ENCODE peak calls at places on chromosome 6, in five cellular contexts. One of them, this sample, is unnamed.

GRCh38 chr6:53484409-53485280 is 60.3 kb downstream of the GCLC start:
- DNase-seq in lower leg skin: peak; percentile 84
- DNase-seq in adipocyte: peak; percentile 92
- DNase-seq in colonic mucosa: peak; percentile 83
- DNase-seq in HL-60: no peak
- DNase-seq in this sample: peak; percentile 7

GRCh38 chr6:142839686-142840040 is 105.3 kb downstream of the HIVEP2 start:
- DNase-seq in lower leg skin: no peak
- DNase-seq in adipocyte: no peak
- DNase-seq in colonic mucosa: no peak
- DNase-seq in HL-60: no peak
- DNase-seq in this sample: no peak

GRCh38 chr6:155493694-155494143 is 38.1 kb upstream of the NOX3 start:
- DNase-seq in lower leg skin: peak; percentile 56
- DNase-seq in adipocyte: peak; percentile 98
- DNase-seq in colonic mucosa: peak; percentile 28
- DNase-seq in HL-60: peak; percentile 4
- DNase-seq in this sample: no peak

GRCh38 chr6:30178837-30179236 is 15.5 kb downstream of the TRIM15 start:
- DNase-seq in lower leg skin: no peak
- DNase-seq in adipocyte: no peak
- DNase-seq in colonic mucosa: no peak
- DNase-seq in HL-60: no peak
- DNase-seq in this sample: no peak

GRCh38 chr6:140774080-140774505 is 1358.6 kb upstream of the GJE1 start:
- DNase-seq in lower leg skin: no peak
- DNase-seq in adipocyte: peak; percentile 75
- DNase-seq in colonic mucosa: no peak
- DNase-seq in HL-60: no peak
- DNase-seq in this sample: no peak

GRCh38 chr6:11551053-11551452 is 13.5 kb downstream of the TMEM170B start:
- DNase-seq in lower leg skin: no peak
- DNase-seq in adipocyte: no peak
- DNase-seq in colonic mucosa: no peak
- DNase-seq in HL-60: no peak
- DNase-seq in this sample: no peak

GRCh38 chr6:134175532-134176282 is 123.3 kb upstream of the SLC2A12 start:
- DNase-seq in lower leg skin: peak; percentile 63
- DNase-seq in adipocyte: peak; percentile 84
- DNase-seq in colonic mucosa: peak; percentile 66
- DNase-seq in HL-60: no peak
- DNase-seq in this sample: peak; percentile 46

GRCh38 chr6:2953098-2953497 is 18.3 kb downstream of the SERPINB6 start:
- DNase-seq in lower leg skin: no peak
- DNase-seq in adipocyte: no peak
- DNase-seq in colonic mucosa: no peak
- DNase-seq in HL-60: no peak
- DNase-seq in this sample: no peak

GRCh38 chr6:116461563-116462507 is 660 bp downstream of the CALHM6 start:
- DNase-seq in lower leg skin: no peak
- DNase-seq in adipocyte: peak; percentile 73
- DNase-seq in colonic mucosa: peak; percentile 32
- DNase-seq in HL-60: no peak
- DNase-seq in this sample: no peak

GRCh38 chr6:16901777-16902176 is 140.5 kb upstream of the ATXN1 start:
- DNase-seq in lower leg skin: peak; percentile 66
- DNase-seq in adipocyte: peak; percentile 79
- DNase-seq in colonic mucosa: peak; percentile 25
- DNase-seq in HL-60: no peak
- DNase-seq in this sample: no peak

GRCh38 chr6:26501482-26501986 is 1.4 kb downstream of the BTN1A1 start:
- DNase-seq in lower leg skin: peak; percentile 18
- DNase-seq in adipocyte: peak; percentile 36
- DNase-seq in colonic mucosa: no peak
- DNase-seq in HL-60: no peak
- DNase-seq in this sample: no peak

GRCh38 chr6:33080127-33081089 is 4.6 kb downstream of the HLA-DPB1 start:
- DNase-seq in lower leg skin: no peak
- DNase-seq in adipocyte: peak; percentile 48
- DNase-seq in colonic mucosa: peak; percentile 34
- DNase-seq in HL-60: no peak
- DNase-seq in this sample: no peak

GRCh38 chr6:109336221-109336955 is 45.9 kb downstream of the CD164 start:
- DNase-seq in lower leg skin: no peak
- DNase-seq in adipocyte: peak; percentile 6
- DNase-seq in colonic mucosa: peak; percentile 86
- DNase-seq in HL-60: no peak
- DNase-seq in this sample: no peak

GRCh38 chr6:106084106-106084963 is 1.8 kb upstream of the PRDM1 start:
- DNase-seq in lower leg skin: no peak
- DNase-seq in adipocyte: peak; percentile 85
- DNase-seq in colonic mucosa: peak; percentile 46
- DNase-seq in HL-60: peak; percentile 87
- DNase-seq in this sample: no peak

GRCh38 chr6:82751718-82752117 is 313.9 kb downstream of the UBE3D start:
- DNase-seq in lower leg skin: no peak
- DNase-seq in adipocyte: no peak
- DNase-seq in colonic mucosa: no peak
- DNase-seq in HL-60: no peak
- DNase-seq in this sample: no peak
- H3K4me3 ChIP-seq in lower leg skin: no peak overlapping the region
- H3K4me3 ChIP-seq in adipocyte: no peak overlapping the region
- H3K4me3 ChIP-seq in colonic mucosa: no peak overlapping the region
- H3K4me3 ChIP-seq in HL-60: no peak overlapping the region
- H3K4me3 ChIP-seq in this sample: no peak overlapping the region

GRCh38 chr6:146912730-146913680 is 291.2 kb upstream of the STXBP5 start:
- DNase-seq in lower leg skin: no peak
- DNase-seq in adipocyte: peak; percentile 46
- DNase-seq in colonic mucosa: no peak
- DNase-seq in HL-60: peak; percentile 22
- DNase-seq in this sample: no peak
- H3K4me3 ChIP-seq in lower leg skin: no peak overlapping the region
- H3K4me3 ChIP-seq in adipocyte: peak overlapping the region; percentile 78
- H3K4me3 ChIP-seq in colonic mucosa: no peak overlapping the region
- H3K4me3 ChIP-seq in HL-60: no peak overlapping the region
- H3K4me3 ChIP-seq in this sample: no peak overlapping the region

DNA sequence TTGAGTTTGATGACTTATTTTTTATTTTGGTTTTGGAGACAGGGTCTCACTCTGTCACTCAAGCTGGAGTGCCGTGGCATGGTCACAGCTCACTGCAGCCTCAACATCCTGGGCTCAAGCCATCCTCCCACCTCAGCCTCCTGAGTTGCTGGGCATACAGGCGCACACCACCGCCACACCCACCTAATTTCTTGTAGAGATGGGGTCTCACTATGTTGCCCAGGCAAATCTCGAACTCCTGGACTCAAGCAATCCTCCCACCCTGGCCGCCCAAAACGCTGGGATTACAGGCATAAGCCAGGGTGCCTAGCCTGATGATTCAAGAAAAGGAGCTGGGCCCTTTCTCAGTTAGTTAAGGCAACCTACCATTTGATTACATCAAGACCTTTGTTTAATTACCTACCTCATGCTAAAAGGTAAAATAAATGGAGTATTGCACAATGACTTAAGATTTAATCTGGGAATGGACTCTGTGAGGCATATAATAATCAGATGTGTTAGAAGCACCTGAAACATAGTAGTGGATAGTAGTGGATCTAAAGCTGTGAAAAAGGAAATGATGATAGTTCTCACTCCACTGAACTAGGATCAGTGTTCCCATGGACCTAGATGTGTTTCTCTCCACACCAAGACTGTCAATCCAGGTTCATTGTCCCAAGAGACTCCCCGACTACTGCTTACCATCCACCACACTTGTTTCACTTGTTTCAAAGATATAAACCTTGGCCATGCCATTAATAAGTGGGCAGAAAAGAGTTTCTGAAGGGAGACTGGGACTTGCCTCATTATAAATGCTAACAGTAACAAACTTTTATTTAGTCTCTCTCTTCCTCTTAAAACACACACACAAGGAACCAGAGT is 2.1 kb downstream of the TNFRSF21 start:
- DNase-seq in lower leg skin: no peak
- DNase-seq in adipocyte: no peak
- DNase-seq in colonic mucosa: no peak
- DNase-seq in HL-60: no peak
- DNase-seq in this sample: no peak
- H3K4me3 ChIP-seq in lower leg skin: no peak overlapping the region
- H3K4me3 ChIP-seq in adipocyte: peak overlapping the region; percentile 93
- H3K4me3 ChIP-seq in colonic mucosa: peak overlapping the region; percentile 88
- H3K4me3 ChIP-seq in HL-60: no peak overlapping the region
- H3K4me3 ChIP-seq in this sample: peak overlapping the region; percentile 81

DNA sequence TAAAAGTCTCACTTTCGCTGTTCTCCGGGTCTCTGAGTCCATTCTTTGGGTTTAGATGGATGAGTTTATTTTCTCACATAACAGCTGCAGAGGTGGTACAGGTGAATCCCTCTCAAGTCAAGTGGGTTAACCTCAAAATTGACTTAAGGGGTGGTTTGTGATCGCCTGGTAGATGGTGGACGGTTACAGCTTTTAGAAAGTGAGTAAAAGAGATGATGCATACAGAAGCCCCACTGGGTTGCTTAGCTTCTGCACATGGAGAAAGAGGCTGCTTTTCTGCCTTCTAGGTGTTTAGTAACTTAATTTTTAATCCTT is 146.7 kb downstream of the TRIM27 start:
- DNase-seq in lower leg skin: no peak
- DNase-seq in adipocyte: no peak
- DNase-seq in colonic mucosa: no peak
- DNase-seq in HL-60: no peak
- DNase-seq in this sample: no peak
- H3K4me3 ChIP-seq in lower leg skin: no peak overlapping the region
- H3K4me3 ChIP-seq in adipocyte: no peak overlapping the region
- H3K4me3 ChIP-seq in colonic mucosa: no peak overlapping the region
- H3K4me3 ChIP-seq in HL-60: no peak overlapping the region
- H3K4me3 ChIP-seq in this sample: no peak overlapping the region

GRCh38 chr6:63805808-63806572 is 170.4 kb downstream of the PHF3 start:
- DNase-seq in lower leg skin: peak; percentile 21
- DNase-seq in adipocyte: peak; percentile 89
- DNase-seq in colonic mucosa: no peak
- DNase-seq in HL-60: peak; percentile 56
- DNase-seq in this sample: no peak
- H3K4me3 ChIP-seq in lower leg skin: no peak overlapping the region
- H3K4me3 ChIP-seq in adipocyte: peak overlapping the region; percentile 68
- H3K4me3 ChIP-seq in colonic mucosa: no peak overlapping the region
- H3K4me3 ChIP-seq in HL-60: peak overlapping the region; percentile 3
- H3K4me3 ChIP-seq in this sample: peak overlapping the region; percentile 10

GRCh38 chr6:150631982-150632642 is 32.4 kb downstream of the PLEKHG1 start:
- DNase-seq in lower leg skin: no peak
- DNase-seq in adipocyte: no peak
- DNase-seq in colonic mucosa: no peak
- DNase-seq in HL-60: no peak
- DNase-seq in this sample: no peak

GRCh38 chr6:150628908-150629307 is 29.2 kb downstream of the PLEKHG1 start:
- DNase-seq in lower leg skin: no peak
- DNase-seq in adipocyte: no peak
- DNase-seq in colonic mucosa: no peak
- DNase-seq in HL-60: no peak
- DNase-seq in this sample: no peak

GRCh38 chr6:150633466-150633795 is 33.7 kb downstream of the PLEKHG1 start:
- DNase-seq in lower leg skin: no peak
- DNase-seq in adipocyte: no peak
- DNase-seq in colonic mucosa: no peak
- DNase-seq in HL-60: no peak
- DNase-seq in this sample: no peak

GRCh38 chr6:150632785-150633465 is 33.2 kb downstream of the PLEKHG1 start:
- DNase-seq in lower leg skin: no peak
- DNase-seq in adipocyte: no peak
- DNase-seq in colonic mucosa: no peak
- DNase-seq in HL-60: no peak
- DNase-seq in this sample: no peak

GRCh38 chr6:150631283-150631981 is 31.7 kb downstream of the PLEKHG1 start:
- DNase-seq in lower leg skin: no peak
- DNase-seq in adipocyte: no peak
- DNase-seq in colonic mucosa: no peak
- DNase-seq in HL-60: no peak
- DNase-seq in this sample: no peak
- H3K4me3 ChIP-seq in lower leg skin: no peak overlapping the region
- H3K4me3 ChIP-seq in adipocyte: no peak overlapping the region
- H3K4me3 ChIP-seq in colonic mucosa: no peak overlapping the region
- H3K4me3 ChIP-seq in HL-60: no peak overlapping the region
- H3K4me3 ChIP-seq in this sample: no peak overlapping the region

GRCh38 chr6:411402-412145 is 20.0 kb downstream of the IRF4 start:
- DNase-seq in lower leg skin: no peak
- DNase-seq in adipocyte: no peak
- DNase-seq in colonic mucosa: no peak
- DNase-seq in HL-60: no peak
- DNase-seq in this sample: no peak

GRCh38 chr6:412146-412886 is 20.8 kb downstream of the IRF4 start:
- DNase-seq in lower leg skin: no peak
- DNase-seq in adipocyte: no peak
- DNase-seq in colonic mucosa: no peak
- DNase-seq in HL-60: no peak
- DNase-seq in this sample: no peak

GRCh38 chr6:410555-411395 is 19.2 kb downstream of the IRF4 start:
- DNase-seq in lower leg skin: no peak
- DNase-seq in adipocyte: no peak
- DNase-seq in colonic mucosa: no peak
- DNase-seq in HL-60: no peak
- DNase-seq in this sample: no peak

GRCh38 chr6:414447-414846 is 22.9 kb downstream of the IRF4 start:
- DNase-seq in lower leg skin: no peak
- DNase-seq in adipocyte: no peak
- DNase-seq in colonic mucosa: no peak
- DNase-seq in HL-60: no peak
- DNase-seq in this sample: no peak

GRCh38 chr6:415087-415486 is 23.5 kb downstream of the IRF4 start:
- DNase-seq in lower leg skin: no peak
- DNase-seq in adipocyte: no peak
- DNase-seq in colonic mucosa: no peak
- DNase-seq in HL-60: no peak
- DNase-seq in this sample: no peak
- H3K4me3 ChIP-seq in lower leg skin: no peak overlapping the region
- H3K4me3 ChIP-seq in adipocyte: no peak overlapping the region
- H3K4me3 ChIP-seq in colonic mucosa: no peak overlapping the region
- H3K4me3 ChIP-seq in HL-60: no peak overlapping the region
- H3K4me3 ChIP-seq in this sample: no peak overlapping the region

GRCh38 chr6:89412071-89413005 is at the start of gene RRAGD:
- DNase-seq in lower leg skin: peak; percentile 74
- DNase-seq in adipocyte: peak; percentile 53
- DNase-seq in colonic mucosa: peak; percentile 74
- DNase-seq in HL-60: peak; percentile 83
- DNase-seq in this sample: no peak

GRCh38 chr6:89410231-89411018 is 1.6 kb downstream of the RRAGD start:
- DNase-seq in lower leg skin: no peak
- DNase-seq in adipocyte: peak; percentile 9
- DNase-seq in colonic mucosa: no peak
- DNase-seq in HL-60: no peak
- DNase-seq in this sample: no peak

GRCh38 chr6:89411019-89411268 is 1.1 kb downstream of the RRAGD start:
- DNase-seq in lower leg skin: peak; percentile 22
- DNase-seq in adipocyte: peak; percentile 13
- DNase-seq in colonic mucosa: peak; percentile 32
- DNase-seq in HL-60: no peak
- DNase-seq in this sample: no peak

GRCh38 chr6:89411269-89412070 is 603 bp downstream of the RRAGD start:
- DNase-seq in lower leg skin: peak; percentile 27
- DNase-seq in adipocyte: peak; percentile 49
- DNase-seq in colonic mucosa: peak; percentile 25
- DNase-seq in HL-60: no peak
- DNase-seq in this sample: no peak

GRCh38 chr6:89409461-89410035 is 2.5 kb downstream of the RRAGD start:
- DNase-seq in lower leg skin: no peak
- DNase-seq in adipocyte: no peak
- DNase-seq in colonic mucosa: no peak
- DNase-seq in HL-60: no peak
- DNase-seq in this sample: no peak
- H3K4me3 ChIP-seq in lower leg skin: no peak overlapping the region
- H3K4me3 ChIP-seq in adipocyte: no peak overlapping the region
- H3K4me3 ChIP-seq in colonic mucosa: no peak overlapping the region
- H3K4me3 ChIP-seq in HL-60: no peak overlapping the region
- H3K4me3 ChIP-seq in this sample: no peak overlapping the region